ENCODE peak calls at places on chromosomes 13 and 19, in nine cellular contexts. N is astrocyte; F is A549; L is CD8-positive, alpha-beta T cell; H is neural progenitor cell; Z is upper lobe of right lung; C is left lung; R is lower lobe of right lung; A is suprapubic skin. U is an unnamed sample. For H3K9me3, the result is how much of the 10 kb centered on the place peaks cover.

GRCh38 chr13:114076329-114076761 is 56.1 kb downstream of the RASA3 start:
- DNase-seq in Z (peak), N (no peak), L (no peak), F (no peak), C (no peak), H (no peak), R (peak), A (peak), U (no peak)

GRCh38 chr19:46924874-46925547 is 64.2 kb downstream of the ARHGAP35 start:
- DNase-seq in C (no peak), H (no peak), L (no peak), Z (no peak), F (peak), A (no peak), R (no peak), N (no peak), U (no peak)

GRCh38 chr19:28656644-28657043 is 556.3 kb downstream of the UQCRFS1 start:
- DNase-seq in R (no peak), H (no peak), F (no peak), L (no peak), N (no peak), A (no peak), C (no peak), Z (no peak), U (no peak)

GRCh38 chr19:52635786-52636570 is 2.2 kb downstream of the ZNF83 start:
- DNase-seq in Z (no peak), H (no peak), L (no peak), N (peak), A (no peak), C (no peak), F (no peak), R (no peak), U (no peak)

GRCh38 chr19:16417660-16418596 is 53.8 kb downstream of the EPS15L1 start:
- DNase-seq in Z (peak), N (no peak), C (peak), H (peak), F (peak), A (no peak), R (peak), L (peak), U (peak)

GRCh38 chr19:16541526-16542044 is 652 bp downstream of the CHERP start:
- DNase-seq in N (no peak), R (no peak), A (no peak), Z (no peak), F (no peak), H (peak), L (no peak), C (no peak), U (no peak)

GRCh38 chr13:37131092-37131491 is 25.6 kb upstream of the CSNK1A1L start:
- DNase-seq in F (no peak), C (no peak), Z (no peak), A (no peak), R (no peak), L (no peak), N (no peak), H (no peak), U (no peak)

GRCh38 chr13:112712451-112712881 is 22.6 kb downstream of the ATP11A start:
- DNase-seq in R (no peak), Z (no peak), F (no peak), C (peak), A (peak), H (no peak), L (no peak), N (no peak), U (no peak)

GRCh38 chr13:47628666-47629065 is 372.4 kb downstream of the SUCLA2 start:
- DNase-seq in Z (no peak), H (no peak), C (no peak), N (peak), F (no peak), A (no peak), R (no peak), L (no peak), U (no peak)

GRCh38 chr19:5418676-5419075 is 36.5 kb upstream of the ZNRF4 start:
- DNase-seq in N (no peak), L (no peak), C (no peak), R (no peak), A (no peak), Z (no peak), H (no peak), F (no peak), U (no peak)

GRCh38 chr13:22012676-22013075 is 341.8 kb downstream of the FGF9 start:
- DNase-seq in L (no peak), A (no peak), Z (no peak), H (no peak), R (no peak), N (no peak), C (no peak), F (no peak), U (no peak)

GRCh38 chr13:19845758-19846157 is 17.7 kb downstream of the ZMYM5 start:
- DNase-seq in C (no peak), A (no peak), R (no peak), Z (no peak), N (peak), H (no peak), F (peak), L (no peak), U (no peak)

GRCh38 chr19:55437410-55437809 is 5.7 kb downstream of the SHISA7 start:
- DNase-seq in Z (peak), F (peak), C (no peak), A (no peak), H (peak), R (peak), N (peak), L (no peak), U (no peak)

GRCh38 chr13:99354371-99354951 is 47.3 kb upstream of the GPR183 start:
- DNase-seq in A (no peak), L (no peak), C (no peak), H (no peak), N (no peak), F (no peak), R (no peak), Z (no peak), U (no peak)

GRCh38 chr13:21330126-21330861 is 128.8 kb downstream of the ZDHHC20 start:
- DNase-seq in H (no peak), L (no peak), R (no peak), A (no peak), N (no peak), C (no peak), Z (no peak), F (no peak), U (no peak)

GRCh38 chr13:46170268-46170667 is 11.7 kb downstream of the LCP1 start:
- DNase-seq in F (no peak), Z (no peak), L (no peak), N (no peak), A (no peak), H (no peak), C (no peak), R (no peak), U (no peak)

GRCh38 chr13:59112375-59112774 is 1051.4 kb downstream of the DIAPH3 start:
- DNase-seq in N (peak), A (peak), Z (no peak), C (no peak), R (no peak), L (no peak), F (no peak), H (peak), U (no peak)

GRCh38 chr19:55454787-55455243 is 6.6 kb downstream of the ISOC2 start:
- DNase-seq in F (peak), C (peak), L (peak), N (no peak), A (no peak), Z (no peak), R (no peak), H (peak), U (peak)

GRCh38 chr13:38361551-38362262 is 12.1 kb downstream of the UFM1 start:
- DNase-seq in L (no peak), A (no peak), N (no peak), Z (no peak), R (no peak), F (no peak), H (no peak), C (no peak), U (no peak)

GRCh38 chr13:76680112-76680511 is 206.1 kb downstream of the KCTD12 start:
- DNase-seq in A (no peak), Z (no peak), L (no peak), H (no peak), R (no peak), F (no peak), C (no peak), N (no peak), U (no peak)

GRCh38 chr13:42078113-42078769 is 29.8 kb downstream of the DGKH start:
- DNase-seq in H (peak), Z (no peak), A (no peak), F (no peak), N (no peak), C (no peak), R (no peak), L (no peak), U (no peak)

GRCh38 chr13:112785419-112785856 is 95.6 kb downstream of the ATP11A start:
- DNase-seq in Z (no peak), L (no peak), N (no peak), F (no peak), C (no peak), H (no peak), A (peak), R (peak), U (no peak)

GRCh38 chr13:37869756-37870488 is at the start of gene TRPC4:
- DNase-seq in Z (peak), H (peak), F (peak), C (peak), R (peak), N (peak), A (peak), L (no peak), U (no peak)

GRCh38 chr13:104648291-104648690 is 1582.1 kb upstream of the SLC10A2 start:
- DNase-seq in A (no peak), H (no peak), Z (no peak), N (no peak), C (no peak), L (no peak), F (no peak), R (no peak), U (no peak)

GRCh38 chr19:10517760-10518443 is 655 bp upstream of the S1PR5 start:
- DNase-seq in F (peak), N (no peak), A (no peak), C (no peak), R (no peak), Z (no peak), H (peak), L (peak), U (no peak)

GRCh38 chr19:18364826-18365528 is 21.0 kb upstream of the GDF15 start:
- DNase-seq in R (peak), F (peak), A (no peak), H (no peak), Z (peak), N (peak), L (no peak), C (no peak), U (no peak)

GRCh38 chr13:101416181-101417042 is at the start of gene NALCN:
- DNase-seq in F (peak), C (peak), N (peak), A (peak), L (no peak), R (peak), H (peak), Z (no peak), U (no peak)

GRCh38 chr19:7916137-7916907 is 1.7 kb downstream of the TGFBR3L start:
- DNase-seq in A (peak), F (no peak), H (peak), Z (peak), L (peak), N (no peak), R (peak), C (peak), U (peak)

GRCh38 chr19:17522988-17523872 is 11.8 kb downstream of the PGLS start:
- DNase-seq in N (no peak), H (no peak), L (peak), F (no peak), A (no peak), Z (peak), C (peak), R (peak), U (peak)

GRCh38 chr19:44581288-44581687 is 32.1 kb upstream of the IGSF23 start:
- DNase-seq in H (no peak), F (no peak), N (no peak), L (no peak), C (no peak), R (no peak), A (no peak), Z (no peak), U (no peak)

GRCh38 chr19:39818626-39819097 is 15.3 kb downstream of the DYRK1B start:
- DNase-seq in C (no peak), R (no peak), L (no peak), Z (no peak), F (no peak), H (no peak), N (no peak), A (no peak), U (no peak)

GRCh38 chr19:18495204-18495911 is 26.5 kb downstream of the ELL start:
- DNase-seq in F (no peak), N (no peak), H (peak), A (no peak), L (no peak), C (no peak), Z (no peak), R (no peak), U (no peak)

GRCh38 chr13:33637978-33638743 is 179.8 kb upstream of the RFC3 start:
- DNase-seq in C (no peak), F (no peak), Z (no peak), H (no peak), A (no peak), L (no peak), R (no peak), N (peak), U (no peak)

GRCh38 chr13:31538067-31539042 is 201.0 kb upstream of the RXFP2 start:
- DNase-seq in H (peak), F (no peak), N (peak), L (no peak), Z (no peak), A (no peak), C (no peak), R (no peak), U (no peak)

GRCh38 chr19:47445937-47446402 is 25.7 kb downstream of the SLC8A2 start:
- DNase-seq in N (no peak), R (peak), C (peak), L (peak), Z (peak), H (peak), F (no peak), A (no peak), U (peak)

GRCh38 chr13:28583661-28584091 is 75.3 kb upstream of the POMP start:
- DNase-seq in L (no peak), F (no peak), N (no peak), H (no peak), Z (no peak), R (no peak), A (no peak), C (no peak), U (no peak)

GRCh38 chr13:66576381-66576780 is 653.8 kb downstream of the PCDH9 start:
- DNase-seq in H (no peak), R (no peak), N (no peak), A (no peak), L (no peak), C (no peak), F (no peak), Z (no peak), U (no peak)
- H3K9me3 ChIP-seq in H (under half), R (under half), N (under half), A (under half), L (under half), C (under half), F (under half), Z (under half), U (under half)

GRCh38 chr13:70896136-70896535 is 787.9 kb upstream of the KLHL1 start:
- DNase-seq in A (no peak), C (no peak), Z (no peak), L (no peak), N (no peak), F (no peak), H (no peak), R (no peak), U (no peak)

GRCh38 chr13:70890289-70890688 is 782.0 kb upstream of the KLHL1 start:
- DNase-seq in H (no peak), C (no peak), R (no peak), N (no peak), L (no peak), A (no peak), Z (no peak), F (no peak), U (no peak)

GRCh38 chr13:70894258-70894657 is 786.0 kb upstream of the KLHL1 start:
- DNase-seq in R (no peak), A (no peak), H (no peak), L (no peak), N (no peak), C (no peak), F (no peak), Z (no peak), U (no peak)

GRCh38 chr13:70893832-70894231 is 785.6 kb upstream of the KLHL1 start:
- DNase-seq in F (no peak), Z (no peak), N (peak), C (no peak), L (no peak), H (peak), A (no peak), R (no peak), U (no peak)

DNA sequence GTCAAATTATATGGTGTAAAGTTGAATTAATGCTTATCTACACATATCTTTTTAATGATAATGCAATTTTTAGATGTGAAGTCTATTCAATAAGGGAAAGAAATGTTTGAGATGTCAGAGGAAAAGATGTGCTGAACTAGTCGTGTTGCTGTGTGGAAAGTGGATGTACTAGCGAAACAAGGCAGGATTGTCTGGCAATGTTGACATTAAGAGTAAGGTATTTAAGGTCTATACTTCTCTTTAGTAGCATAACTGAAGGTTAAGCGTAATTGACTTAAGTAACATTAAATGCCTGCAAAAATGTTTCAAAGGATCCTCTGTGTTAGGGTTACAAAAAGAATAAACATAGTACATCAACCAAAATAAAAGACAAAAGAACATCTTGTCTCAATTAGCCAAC is 787.3 kb upstream of the KLHL1 start:
- DNase-seq in Z (no peak), N (no peak), L (no peak), A (no peak), R (no peak), F (no peak), C (no peak), H (no peak), U (no peak)
- H3K27ac ChIP-seq in Z (no peak), N (no peak), L (no peak), A (no peak), R (no peak), F (no peak), C (no peak), H (no peak), U (no peak)

GRCh38 chr19:35693422-35693821 is 10.9 kb upstream of the ZBTB32 start:
- DNase-seq in R (no peak), A (no peak), C (no peak), Z (no peak), H (no peak), L (no peak), F (no peak), N (no peak), U (no peak)
- H3K9me3 ChIP-seq in R (under half), A (under half), C (under half), Z (under half), H (under half), L (under half), F (under half), N (under half), U (under half)

DNA sequence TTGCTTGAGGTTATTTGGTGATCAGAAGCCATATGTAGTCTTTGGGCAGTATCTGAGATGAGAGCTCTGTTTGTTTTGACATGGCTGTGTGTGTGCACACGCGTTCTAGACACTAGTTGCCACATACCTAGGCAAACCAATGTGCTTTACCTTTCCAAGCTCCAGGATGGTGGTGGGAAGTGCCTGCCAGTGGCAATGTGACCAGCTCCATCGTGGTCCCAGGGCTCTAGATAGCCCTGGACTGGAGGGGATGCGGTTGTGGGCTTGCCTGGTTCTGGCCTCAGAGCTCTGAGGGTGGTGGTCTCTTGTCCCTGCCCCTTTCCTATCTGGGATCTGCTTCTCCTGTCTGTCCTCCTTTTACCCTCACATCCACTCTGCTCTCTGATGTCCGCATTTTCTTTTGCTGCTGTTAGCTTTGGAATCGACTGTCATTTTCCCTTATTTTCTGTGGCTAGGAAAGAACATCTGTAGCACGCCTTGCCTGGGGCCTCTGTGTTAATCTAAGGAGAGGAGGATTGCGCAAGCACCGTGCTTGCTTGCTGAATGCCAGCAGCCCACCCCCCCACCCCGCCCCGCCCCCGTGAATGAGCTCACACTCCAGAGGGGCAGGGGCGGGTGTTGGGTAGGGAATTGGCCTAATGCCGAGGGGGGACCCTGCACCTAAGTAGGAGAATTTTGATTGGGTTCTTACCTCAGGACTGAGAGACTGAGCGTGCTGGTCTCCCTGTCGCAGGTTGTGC is 89.5 kb downstream of the ARHGEF7 start:
- DNase-seq in L (no peak), A (no peak), C (no peak), Z (peak), H (peak), F (no peak), N (peak), R (peak), U (no peak)
- H3K27ac ChIP-seq in L (no peak), A (peak), C (peak), Z (peak), H (no peak), F (no peak), N (peak), R (peak), U (no peak)

GRCh38 chr13:80082396-80083096 is 258.4 kb downstream of the SPRY2 start:
- DNase-seq in F (no peak), C (no peak), L (no peak), N (peak), R (no peak), Z (no peak), H (no peak), A (no peak), U (no peak)
- H3K9me3 ChIP-seq in F (under half), C (under half), L (under half), N (under half), R (under half), Z (under half), H (under half), A (under half), U (under half)

GRCh38 chr13:24282256-24282655 is 27.1 kb upstream of the C1QTNF9 start:
- DNase-seq in C (no peak), Z (no peak), N (no peak), L (no peak), A (no peak), F (no peak), R (no peak), H (no peak), U (no peak)
- H3K27ac ChIP-seq in C (no peak), Z (no peak), N (no peak), L (no peak), A (no peak), F (no peak), R (no peak), H (no peak), U (no peak)

U was measured in CD4-positive, alpha-beta T cell.